ENCODE peak calls at places on chromosomes 4 and X, in nine cellular contexts. N is PC-9; I is ovary; B is tibial nerve; M is CD8-positive, alpha-beta T cell; E is thyroid gland; Y is keratinocyte; G is MCF 10A; K is mammary epithelial cell. J is an unnamed sample.

GRCh38 chr4:158169931-158170690 is 2.7 kb downstream of the GASK1B start:
- DNase-seq in N (no peak), I (no peak), B (no peak), M (no peak), E (no peak), Y (no peak), G (no peak), K (peak; percentile 61), J (no peak)

GRCh38 chr4:109495514-109495913 is 61.9 kb downstream of the SEC24B start:
- DNase-seq in N (no peak), I (no peak), B (no peak), M (no peak), E (no peak), Y (no peak), G (no peak), K (no peak), J (no peak)

GRCh38 chr4:13126976-13127910 is 356.9 kb downstream of the RAB28 start:
- DNase-seq in N (no peak), I (no peak), B (no peak), M (no peak), E (peak; percentile 52), Y (no peak), G (no peak), K (no peak), J (no peak)

GRCh38 chr4:52932586-52933482 is 70.7 kb downstream of the RASL11B start:
- DNase-seq in N (no peak), I (no peak), B (no peak), M (no peak), E (no peak), Y (no peak), G (no peak), K (no peak), J (no peak)

GRCh38 chr4:8015512-8015911 is 75.9 kb upstream of the AFAP1 start:
- DNase-seq in N (no peak), I (no peak), B (peak; percentile 14), M (no peak), E (peak; percentile 29), Y (no peak), G (no peak), K (no peak), J (no peak)

GRCh38 chr4:74044676-74045075 is 6.2 kb upstream of the CXCL3 start:
- DNase-seq in N (no peak), I (no peak), B (no peak), M (no peak), E (no peak), Y (no peak), G (no peak), K (peak; percentile 81), J (no peak)

GRCh38 chr4:150283689-150284088 is 205.4 kb downstream of the DCLK2 start:
- DNase-seq in N (no peak), I (no peak), B (no peak), M (no peak), E (no peak), Y (no peak), G (peak; percentile 30), K (peak; percentile 30), J (no peak)

GRCh38 chrX:52933213-52933612 is 25.1 kb downstream of the FAM156A start:
- DNase-seq in N (no peak), I (no peak), B (no peak), M (no peak), E (no peak), Y (no peak), G (no peak), K (no peak), J (no peak)

GRCh38 chr4:77818667-77819408 is at the start of gene CNOT6L:
- DNase-seq in N (peak; percentile 48), I (peak; percentile 67), B (peak; percentile 67), M (peak; percentile 78), E (peak; percentile 79), Y (no peak), G (peak; percentile 84), K (peak; percentile 85), J (peak; percentile 38)

GRCh38 chr4:128615197-128615596 is 194.3 kb upstream of the JADE1 start:
- DNase-seq in N (no peak), I (no peak), B (no peak), M (no peak), E (peak; percentile 61), Y (no peak), G (no peak), K (no peak), J (no peak)

GRCh38 chrX:94977562-94977961 is 1303.6 kb downstream of the FAM133A start:
- DNase-seq in N (no peak), I (no peak), B (no peak), M (no peak), E (peak; percentile 81), Y (no peak), G (no peak), K (no peak), J (no peak)

GRCh38 chrX:38189431-38190128 is 31.1 kb downstream of the SRPX start:
- DNase-seq in N (no peak), I (no peak), B (no peak), M (no peak), E (no peak), Y (no peak), G (no peak), K (no peak), J (no peak)

GRCh38 chrX:38192007-38192625 is 28.6 kb downstream of the SRPX start:
- DNase-seq in N (no peak), I (no peak), B (peak; percentile 9), M (no peak), E (peak; percentile 8), Y (no peak), G (peak; percentile 46), K (no peak), J (no peak)
- TF ChIP-seq CTCF in N (no peak), I (no peak), B (no peak), M (no peak), E (no peak), Y (peak; percentile 61), G (peak; percentile 63), K (peak; percentile 67), J (peak; percentile 57)

DNA sequence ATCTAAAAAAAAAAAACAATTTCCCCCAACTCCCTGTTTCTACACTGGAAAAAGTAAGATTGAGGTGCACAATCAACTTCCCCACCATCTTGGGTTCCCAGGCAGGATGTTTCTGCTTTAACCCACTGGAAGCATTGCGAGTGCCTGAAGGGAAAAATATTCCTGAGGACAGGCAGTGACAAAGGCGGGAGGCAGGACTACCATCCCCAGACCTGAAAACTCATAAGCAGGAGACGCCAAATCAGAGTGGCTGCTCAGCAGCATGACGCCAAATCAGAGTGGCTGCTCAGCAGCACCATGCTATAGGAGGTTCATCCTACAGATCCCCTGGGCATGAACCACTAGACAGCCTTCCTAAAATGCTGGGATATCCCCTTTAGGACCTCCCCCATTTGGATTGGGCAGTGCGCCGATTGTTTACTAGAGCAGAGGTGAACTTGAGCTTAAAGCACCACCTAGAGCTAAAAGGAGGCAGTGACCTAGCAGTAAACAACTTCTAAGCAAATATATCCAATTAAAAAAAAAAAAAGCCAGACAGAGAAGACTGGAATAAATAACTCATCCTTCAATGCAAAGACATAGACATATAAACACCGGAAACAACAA is 35.0 kb upstream of the GK start:
- DNase-seq in N (no peak), I (no peak), B (no peak), M (no peak), E (no peak), Y (no peak), G (no peak), K (no peak), J (no peak)
- TF ChIP-seq CTCF in N (no peak), I (no peak), B (no peak), M (no peak), E (no peak), Y (no peak), G (no peak), K (peak; percentile 27), J (no peak)

DNA sequence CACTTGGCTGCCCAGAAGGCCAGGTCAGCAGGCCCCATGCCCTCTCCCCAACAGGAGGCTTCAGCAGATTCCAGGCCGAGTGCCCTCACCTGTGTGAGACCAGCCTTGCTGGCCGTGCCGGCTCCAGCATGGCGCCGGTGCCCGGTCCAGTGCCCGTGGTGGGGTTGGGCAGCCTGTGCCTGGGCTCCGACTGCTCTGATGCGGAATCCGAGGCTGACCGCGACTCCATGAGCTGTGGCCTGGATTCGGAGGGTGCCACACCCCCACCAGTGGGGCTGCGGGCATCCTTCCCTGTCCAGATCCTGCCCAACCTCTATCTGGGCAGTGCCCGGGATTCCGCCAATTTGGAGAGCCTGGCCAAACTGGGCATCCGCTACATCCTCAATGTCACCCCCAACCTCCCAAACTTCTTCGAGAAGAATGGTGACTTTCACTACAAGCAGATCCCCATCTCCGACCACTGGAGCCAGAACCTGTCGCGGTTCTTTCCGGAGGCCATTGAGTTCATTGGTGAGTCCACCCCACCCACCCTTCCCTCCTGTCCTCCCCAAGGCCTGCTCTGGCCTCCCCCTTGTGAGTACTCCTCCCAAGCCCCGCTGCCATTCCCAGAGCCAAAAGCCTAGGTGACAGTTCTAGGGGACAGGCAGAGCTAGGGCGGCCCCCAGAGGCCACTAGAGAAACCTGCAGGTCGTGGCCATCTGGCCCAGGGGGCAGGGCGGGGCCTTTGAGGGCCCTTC is 2.3 kb downstream of the DUSP9 start:
- DNase-seq in N (peak; percentile 42), I (peak; percentile 7), B (no peak), M (no peak), E (peak; percentile 38), Y (no peak), G (peak; percentile 43), K (no peak), J (no peak)
- TF ChIP-seq CTCF in N (peak; percentile 62), I (no peak), B (no peak), M (peak; percentile 17), E (peak; percentile 4), Y (no peak), G (peak; percentile 26), K (peak; percentile 47), J (peak; percentile 47)

GRCh38 chr4:110781944-110782343 is 159.1 kb upstream of the PITX2 start:
- DNase-seq in N (no peak), I (no peak), B (no peak), M (no peak), E (no peak), Y (no peak), G (no peak), K (no peak), J (no peak)
- TF ChIP-seq CTCF in N (no peak), I (no peak), B (no peak), M (no peak), E (no peak), Y (no peak), G (no peak), K (no peak), J (no peak)